ENCODE peak calls at places on chromosome 5, in eight cellular contexts. N is amygdala; I is CD8-positive, alpha-beta T cell; R is activated CD4-positive, CD25-positive, alpha-beta regulatory T cell; V is cardiac fibroblast; B is HT1080; Z is kidney epithelial cell; X is psoas muscle. K is an unnamed sample.

GRCh38 chr5:73822989-73823339 is 197.0 kb downstream of the ARHGEF28 start:
- DNase-seq in N (no peak), I (no peak), R (no peak), V (peak; percentile 57), B (peak; percentile 22), Z (no peak), X (no peak), K (peak; percentile 26)

GRCh38 chr5:127936439-127936972 is 147.1 kb upstream of the SLC12A2 start:
- DNase-seq in N (no peak), I (peak; percentile 57), R (no peak), V (no peak), B (no peak), Z (no peak), X (no peak), K (no peak)

GRCh38 chr5:72034710-72035109 is 72.6 kb upstream of the MAP1B start:
- DNase-seq in N (no peak), I (no peak), R (no peak), V (no peak), B (peak; percentile 49), Z (no peak), X (no peak), K (no peak)

GRCh38 chr5:78794693-78795215 is 146.2 kb upstream of the LHFPL2 start:
- DNase-seq in N (no peak), I (no peak), R (no peak), V (no peak), B (no peak), Z (no peak), X (no peak), K (no peak)

GRCh38 chr5:171759777-171760176 is 25.8 kb upstream of the SMIM23 start:
- DNase-seq in N (no peak), I (no peak), R (no peak), V (no peak), B (no peak), Z (no peak), X (no peak), K (no peak)

GRCh38 chr5:6096101-6096500 is 282.2 kb downstream of the MED10 start:
- DNase-seq in N (no peak), I (no peak), R (no peak), V (no peak), B (no peak), Z (no peak), X (no peak), K (no peak)

GRCh38 chr5:141855265-141856029 is 22.8 kb downstream of the PCDH1 start:
- DNase-seq in N (peak; percentile 54), I (no peak), R (no peak), V (no peak), B (no peak), Z (no peak), X (no peak), K (no peak)

GRCh38 chr5:157352756-157353340 is 86.9 kb downstream of the CYFIP2 start:
- DNase-seq in N (no peak), I (no peak), R (peak; percentile 5), V (no peak), B (no peak), Z (no peak), X (no peak), K (no peak)

GRCh38 chr5:9733456-9733855 is 103.3 kb upstream of the TAS2R1 start:
- DNase-seq in N (no peak), I (no peak), R (no peak), V (no peak), B (no peak), Z (no peak), X (no peak), K (no peak)

GRCh38 chr5:135131801-135132675 is 98.0 kb upstream of the PITX1 start:
- DNase-seq in N (no peak), I (no peak), R (no peak), V (no peak), B (no peak), Z (no peak), X (no peak), K (no peak)

GRCh38 chr5:165161204-165161603 is 1655.8 kb downstream of the MAT2B start:
- DNase-seq in N (no peak), I (no peak), R (no peak), V (no peak), B (peak; percentile 13), Z (no peak), X (no peak), K (no peak)

GRCh38 chr5:5288236-5288635 is 134.2 kb upstream of the ICE1 start:
- DNase-seq in N (no peak), I (no peak), R (no peak), V (no peak), B (peak; percentile 49), Z (no peak), X (no peak), K (no peak)

GRCh38 chr5:110085826-110086225 is 396.1 kb downstream of the MAN2A1 start:
- DNase-seq in N (no peak), I (no peak), R (no peak), V (no peak), B (no peak), Z (no peak), X (no peak), K (no peak)

GRCh38 chr5:89566340-89566739 is 683.4 kb upstream of the MEF2C start:
- DNase-seq in N (no peak), I (no peak), R (no peak), V (no peak), B (no peak), Z (no peak), X (no peak), K (no peak)

GRCh38 chr5:112737472-112738179 is at the start of gene APC:
- DNase-seq in N (peak; percentile 93), I (peak; percentile 83), R (peak; percentile 48), V (peak; percentile 92), B (peak; percentile 91), Z (peak; percentile 35), X (peak; percentile 95), K (peak; percentile 89)

GRCh38 chr5:231661-232060 is 13.5 kb downstream of the SDHA start:
- DNase-seq in N (no peak), I (no peak), R (no peak), V (no peak), B (no peak), Z (no peak), X (no peak), K (no peak)

GRCh38 chr5:55621218-55621617 is 86.5 kb upstream of the PLPP1 start:
- DNase-seq in N (no peak), I (no peak), R (no peak), V (no peak), B (no peak), Z (no peak), X (no peak), K (peak; percentile 29)

GRCh38 chr5:34570143-34570542 is 86.0 kb upstream of the RAI14 start:
- DNase-seq in N (no peak), I (no peak), R (no peak), V (no peak), B (no peak), Z (no peak), X (no peak), K (no peak)

GRCh38 chr5:170747851-170748250 is 35.7 kb upstream of the GABRP start:
- DNase-seq in N (no peak), I (no peak), R (no peak), V (peak; percentile 16), B (peak; percentile 11), Z (no peak), X (no peak), K (peak; percentile 21)

K was measured in fibroblast of pulmonary artery.